ENCODE peak calls at places on chromosomes 3 and 15, in nine cellular contexts. L is tibial artery, O is heart right ventricle, U is brain microvascular endothelial cell, D is body of pancreas, Q is colonic mucosa, H is psoas muscle, K is heart left ventricle, S is lower lobe of right lung. Y is an unnamed sample.

GRCh38 chr3:76826915-76827314 is 213.0 kb upstream of the ROBO2 start:
- DNase-seq in D (no peak), S (no peak), U (no peak), K (no peak), Q (no peak), O (no peak), L (no peak), H (no peak), Y (no peak)

GRCh38 chr3:152403632-152404066 is 134.9 kb downstream of the MBNL1 start:
- DNase-seq in S (peak; percentile 63), H (peak; percentile 86), D (peak; percentile 48), L (peak; percentile 90), O (peak; percentile 61), K (peak; percentile 75), U (no peak), Q (no peak), Y (no peak)

GRCh38 chr3:108882762-108883161 is 60.2 kb downstream of the TRAT1 start:
- DNase-seq in O (no peak), H (no peak), D (no peak), S (no peak), U (no peak), Q (no peak), K (no peak), L (no peak), Y (no peak)

GRCh38 chr15:26197719-26198118 is 334.6 kb upstream of the ATP10A start:
- DNase-seq in Q (no peak), H (no peak), U (no peak), S (no peak), L (no peak), O (no peak), D (no peak), K (no peak), Y (no peak)

GRCh38 chr3:143658869-143659268 is 189.4 kb downstream of the SLC9A9 start:
- DNase-seq in D (no peak), L (no peak), K (no peak), Q (no peak), O (no peak), H (no peak), U (no peak), S (no peak), Y (peak; percentile 26)

GRCh38 chr3:42195879-42196330 is 70.1 kb downstream of the CCK start:
- DNase-seq in O (no peak), K (no peak), Q (no peak), L (no peak), S (no peak), H (no peak), D (no peak), U (no peak), Y (no peak)

GRCh38 chr3:161305095-161305991 is 66.0 kb downstream of the SPTSSB start:
- DNase-seq in D (no peak), O (no peak), K (no peak), L (no peak), H (no peak), S (no peak), Q (no peak), U (peak; percentile 21), Y (peak; percentile 29)

GRCh38 chr3:69122398-69122797 is at the start of gene LMOD3:
- DNase-seq in S (no peak), H (no peak), K (peak; percentile 40), D (no peak), U (no peak), L (no peak), O (no peak), Q (no peak), Y (no peak)

GRCh38 chr3:122395582-122395981 is 11.6 kb downstream of the FAM162A start:
- DNase-seq in S (no peak), O (no peak), L (no peak), D (no peak), H (no peak), Q (no peak), K (no peak), U (no peak), Y (peak; percentile 8)

GRCh38 chr3:57011022-57011421 is 49.4 kb upstream of the SPATA12 start:
- DNase-seq in L (no peak), Q (no peak), S (no peak), H (no peak), U (no peak), O (no peak), D (no peak), K (no peak), Y (no peak)

GRCh38 chr3:84601303-84601702 is 357.5 kb upstream of the CADM2 start:
- DNase-seq in K (no peak), H (no peak), U (no peak), L (no peak), O (no peak), D (no peak), S (no peak), Q (no peak), Y (no peak)

GRCh38 chr15:63492541-63493077 is 11.8 kb upstream of the USP3 start:
- DNase-seq in S (no peak), H (no peak), D (no peak), O (no peak), U (no peak), L (no peak), K (no peak), Q (no peak), Y (peak; percentile 77)

GRCh38 chr3:187064210-187065115 is 74.8 kb downstream of the RPL39L start:
- DNase-seq in L (no peak), Q (no peak), H (no peak), K (no peak), D (peak; percentile 38), O (no peak), U (no peak), S (no peak), Y (peak; percentile 82)

GRCh38 chr15:93072011-93072410 is 17.0 kb downstream of the RGMA start:
- DNase-seq in Q (no peak), D (no peak), S (no peak), O (no peak), L (no peak), U (peak; percentile 19), K (no peak), H (no peak), Y (no peak)

GRCh38 chr15:66644815-66645345 is 57.2 kb upstream of the SMAD6 start:
- DNase-seq in U (peak; percentile 53), D (no peak), Q (no peak), L (no peak), O (no peak), H (no peak), S (no peak), K (no peak), Y (no peak)

GRCh38 chr3:176347424-176348146 is 849.7 kb downstream of the TBL1XR1 start:
- DNase-seq in L (no peak), D (no peak), U (no peak), O (no peak), S (no peak), K (no peak), Q (no peak), H (no peak), Y (no peak)

GRCh38 chr3:100033184-100033583 is 81.1 kb downstream of the FILIP1L start:
- DNase-seq in D (no peak), L (no peak), H (no peak), U (peak; percentile 80), O (no peak), Q (no peak), S (no peak), K (no peak), Y (peak; percentile 88)

GRCh38 chr3:14478943-14479550 is 61.1 kb downstream of the GRIP2 start:
- DNase-seq in O (no peak), K (no peak), D (no peak), S (peak; percentile 20), L (no peak), U (no peak), H (no peak), Q (no peak), Y (no peak)

GRCh38 chr3:174413057-174413912 is 445.8 kb upstream of the NAALADL2 start:
- DNase-seq in K (no peak), H (no peak), L (no peak), Q (no peak), U (no peak), O (no peak), S (no peak), D (no peak), Y (no peak)

GRCh38 chr15:40339621-40339945 is 1.2 kb downstream of the CCDC9B start:
- DNase-seq in K (no peak), Q (no peak), S (no peak), O (no peak), L (no peak), U (no peak), D (no peak), H (no peak), Y (no peak)
- H3K4me3 ChIP-seq in K (peak overlapping the region; percentile 24), Q (peak overlapping the region; percentile 29), S (peak overlapping the region; percentile 67), O (peak overlapping the region; percentile 48), L (peak overlapping the region; percentile 35), U (peak overlapping the region; percentile 56), D (no peak overlapping the region), H (peak overlapping the region; percentile 66), Y (peak overlapping the region; percentile 39)

DNA sequence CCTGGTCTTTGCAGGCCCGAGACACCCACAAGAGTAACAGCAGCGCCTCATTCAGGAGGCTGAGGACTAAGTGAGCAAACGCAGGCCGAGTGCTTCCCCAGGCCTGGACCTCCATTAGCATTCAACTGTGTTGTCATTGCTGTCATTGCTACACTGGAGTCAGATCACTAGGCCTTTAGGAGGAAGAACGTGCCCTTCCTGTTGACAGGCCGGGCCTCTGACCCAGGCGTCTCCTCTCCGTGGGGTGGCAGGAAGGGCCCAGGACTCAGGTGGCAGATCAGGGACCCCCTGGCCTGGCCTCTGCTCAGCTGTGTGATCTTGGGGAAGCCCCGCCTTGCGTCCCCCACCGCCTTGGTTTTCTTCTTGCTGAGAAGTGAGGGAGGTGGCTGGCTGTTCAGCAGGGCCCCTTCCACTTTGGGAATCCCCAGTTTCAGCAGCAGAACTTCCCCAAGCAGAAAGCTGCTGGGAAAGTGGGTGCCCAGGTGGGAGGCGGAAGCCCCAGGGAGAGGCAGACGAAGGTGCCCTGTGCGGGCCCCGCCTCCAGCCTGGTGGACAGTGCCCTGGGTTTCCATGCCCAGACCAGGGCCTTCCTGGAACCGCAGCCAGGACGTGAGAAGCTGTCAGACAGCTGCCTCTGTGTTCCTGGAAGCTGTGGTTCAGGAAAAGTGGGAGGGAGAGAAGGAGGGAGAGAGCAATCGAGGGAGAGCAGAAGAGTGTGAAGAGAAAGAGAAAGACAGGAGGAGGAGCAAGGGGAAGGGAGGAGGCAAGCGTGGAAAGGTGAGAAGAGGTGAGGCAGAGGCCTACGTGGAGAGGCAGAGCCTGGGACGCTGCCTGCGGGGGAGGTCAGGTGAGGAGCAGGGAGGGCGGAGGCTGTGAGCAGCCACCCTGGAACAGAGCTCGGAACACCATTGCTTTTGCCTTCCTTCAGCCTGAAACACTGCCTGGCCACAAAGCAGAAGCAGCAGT is 18.9 kb downstream of the ZDHHC19 start:
- DNase-seq in H (peak; percentile 77), O (peak; percentile 46), K (no peak), L (no peak), U (no peak), Q (peak; percentile 73), S (peak; percentile 68), D (no peak), Y (no peak)
- TF ChIP-seq CTCF in H (no peak), O (no peak), K (no peak), L (no peak), U (peak; percentile 18), Q (no peak), S (no peak), D (no peak), Y (no peak)

GRCh38 chr3:55481918-55482495 is 5.1 kb downstream of the WNT5A start:
- DNase-seq in U (peak; percentile 20), O (no peak), H (peak; percentile 60), K (no peak), Q (peak; percentile 32), D (peak; percentile 38), L (no peak), S (no peak), Y (no peak)
- H3K27me3 ChIP-seq in U (no peaks in the 10 kb centered on the region), O (no peaks in the 10 kb centered on the region), H (peaks cover 2% of the 10 kb centered on the region), K (peaks cover 4% of the 10 kb centered on the region), Q (peaks cover 32% of the 10 kb centered on the region), D (no peaks in the 10 kb centered on the region), L (no peaks in the 10 kb centered on the region), S (peaks cover 70% of the 10 kb centered on the region), Y (peaks cover 4% of the 10 kb centered on the region)

GRCh38 chr15:78035861-78036476 is 41.5 kb downstream of the TBC1D2B start:
- DNase-seq in K (no peak), D (no peak), S (no peak), U (no peak), Q (peak; percentile 13), L (no peak), H (no peak), O (no peak), Y (no peak)
- H3K4me3 ChIP-seq in K (no peak overlapping the region), D (no peak overlapping the region), S (no peak overlapping the region), U (no peak overlapping the region), Q (no peak overlapping the region), L (no peak overlapping the region), H (no peak overlapping the region), O (no peak overlapping the region), Y (no peak overlapping the region)